ENCODE peak calls at places on chromosomes 5 and 9, in eight cellular contexts. H, F, K, B, M, T, D and Q are unnamed samples.

GRCh38 chr9:119853126-119853525 is 483.9 kb upstream of the BRINP1 start:
- DNase-seq in H (no peak), F (no peak), K (no peak), B (no peak), M (no peak), T (no peak), D (no peak), Q (no peak)

GRCh38 chr5:23330726-23331125 is 176.7 kb upstream of the PRDM9 start:
- DNase-seq in H (peak; percentile 17), F (no peak), K (peak; percentile 39), B (no peak), M (no peak), T (no peak), D (no peak), Q (no peak)

GRCh38 chr9:87464110-87464991 is 33.3 kb upstream of the DAPK1 start:
- DNase-seq in H (peak; percentile 15), F (peak; percentile 32), K (peak; percentile 24), B (no peak), M (no peak), T (no peak), D (no peak), Q (no peak)

GRCh38 chr5:51373880-51374523 is 9.2 kb upstream of the ISL1 start:
- DNase-seq in H (no peak), F (no peak), K (no peak), B (no peak), M (no peak), T (peak; percentile 53), D (no peak), Q (no peak)

GRCh38 chr5:115366223-115366622 is 69.8 kb upstream of the CCDC112 start:
- DNase-seq in H (peak; percentile 94), F (no peak), K (peak; percentile 71), B (no peak), M (no peak), T (no peak), D (no peak), Q (no peak)

GRCh38 chr5:35854248-35854647 is 2.4 kb upstream of the IL7R start:
- DNase-seq in H (no peak), F (no peak), K (no peak), B (no peak), M (no peak), T (no peak), D (no peak), Q (no peak)

GRCh38 chr5:119452373-119453044 is at the start of gene HSD17B4:
- DNase-seq in H (peak; percentile 91), F (peak; percentile 89), K (peak; percentile 88), B (peak; percentile 94), M (peak; percentile 96), T (peak; percentile 96), D (peak; percentile 87), Q (peak; percentile 97)

GRCh38 chr9:130029591-130029990 is 13.4 kb downstream of the FNBP1 start:
- DNase-seq in H (no peak), F (no peak), K (no peak), B (peak; percentile 16), M (no peak), T (peak; percentile 28), D (no peak), Q (no peak)

GRCh38 chr9:130531670-130532069 is 47.7 kb upstream of the FUBP3 start:
- DNase-seq in H (no peak), F (no peak), K (no peak), B (no peak), M (no peak), T (no peak), D (no peak), Q (no peak)

GRCh38 chr9:69173891-69174644 is at the start of gene TJP2:
- DNase-seq in H (peak; percentile 80), F (peak; percentile 38), K (peak; percentile 78), B (peak; percentile 84), M (peak; percentile 78), T (peak; percentile 72), D (peak; percentile 83), Q (peak; percentile 82)

GRCh38 chr5:125189451-125190051 is 443.1 kb upstream of the ZNF608 start:
- DNase-seq in H (peak; percentile 66), F (no peak), K (peak; percentile 27), B (no peak), M (no peak), T (no peak), D (no peak), Q (no peak)

GRCh38 chr9:114169029-114169939 is 13.9 kb downstream of the COL27A1 start:
- DNase-seq in H (peak; percentile 55), F (no peak), K (peak; percentile 84), B (no peak), M (no peak), T (no peak), D (peak; percentile 37), Q (no peak)

DNA sequence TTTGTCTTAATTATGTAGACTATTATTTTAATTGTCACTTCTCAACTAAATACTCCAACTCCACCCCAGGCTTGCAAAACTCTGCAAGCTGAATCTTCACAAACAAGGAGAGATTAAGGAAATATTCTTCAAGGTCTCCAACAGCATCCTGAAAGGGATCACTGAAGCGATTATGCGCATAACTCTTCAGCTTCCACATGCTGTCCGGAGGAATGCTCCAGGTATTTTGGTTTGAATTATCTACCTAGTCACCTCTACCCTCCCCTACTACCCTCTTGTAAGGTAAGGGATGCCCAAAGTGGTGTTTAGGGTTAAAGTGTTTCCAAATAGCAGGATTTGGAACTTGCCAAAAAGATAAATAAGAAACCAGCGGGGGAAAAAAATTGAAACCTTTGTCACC is 11.7 kb downstream of the PTCH1 start:
- DNase-seq in H (no peak), F (no peak), K (no peak), B (no peak), M (no peak), T (no peak), D (no peak), Q (no peak)
- H3K4me3 ChIP-seq in H (peak overlapping the region; percentile 3), F (no peak overlapping the region), K (no peak overlapping the region), B (peak overlapping the region; percentile 80), M (peak overlapping the region; percentile 86), T (peak overlapping the region; percentile 95), D (peak overlapping the region; percentile 78), Q (peak overlapping the region; percentile 94)

GRCh38 chr5:156328766-156329165 is 1.8 kb downstream of the SGCD start:
- DNase-seq in H (no peak), F (no peak), K (no peak), B (no peak), M (no peak), T (no peak), D (no peak), Q (no peak)
- H3K4me3 ChIP-seq in H (no peak overlapping the region), F (no peak overlapping the region), K (no peak overlapping the region), B (peak overlapping the region; percentile 73), M (no peak overlapping the region), T (no peak overlapping the region), D (no peak overlapping the region), Q (peak overlapping the region; percentile 59)

GRCh38 chr5:109580225-109580624 is 109.5 kb upstream of the MAN2A1 start:
- DNase-seq in H (no peak), F (no peak), K (no peak), B (no peak), M (no peak), T (no peak), D (no peak), Q (no peak)

GRCh38 chr5:109589983-109590382 is 99.7 kb upstream of the MAN2A1 start:
- DNase-seq in H (no peak), F (no peak), K (no peak), B (no peak), M (no peak), T (no peak), D (peak; percentile 34), Q (no peak)

GRCh38 chr5:109588281-109589035 is 101.3 kb upstream of the MAN2A1 start:
- DNase-seq in H (no peak), F (no peak), K (no peak), B (no peak), M (no peak), T (no peak), D (no peak), Q (peak; percentile 27)

GRCh38 chr5:109589239-109589638 is 100.5 kb upstream of the MAN2A1 start:
- DNase-seq in H (no peak), F (no peak), K (no peak), B (no peak), M (no peak), T (no peak), D (no peak), Q (no peak)

GRCh38 chr5:109585012-109585599 is 104.6 kb upstream of the MAN2A1 start:
- DNase-seq in H (peak; percentile 31), F (no peak), K (peak; percentile 11), B (no peak), M (no peak), T (no peak), D (no peak), Q (no peak)
- H3K4me3 ChIP-seq in H (no peak overlapping the region), F (no peak overlapping the region), K (no peak overlapping the region), B (no peak overlapping the region), M (no peak overlapping the region), T (no peak overlapping the region), D (no peak overlapping the region), Q (no peak overlapping the region)

GRCh38 chr5:150021491-150022162 is 21.1 kb downstream of the HMGXB3 start:
- DNase-seq in H (peak; percentile 80), F (no peak), K (peak; percentile 42), B (no peak), M (no peak), T (peak; percentile 86), D (no peak), Q (no peak)
- H3K4me3 ChIP-seq in H (no peak overlapping the region), F (no peak overlapping the region), K (no peak overlapping the region), B (no peak overlapping the region), M (no peak overlapping the region), T (peak overlapping the region; percentile 1), D (no peak overlapping the region), Q (no peak overlapping the region)

GRCh38 chr5:145834554-145834916 is 607 bp downstream of the PRELID2 start:
- DNase-seq in H (peak; percentile 26), F (no peak), K (no peak), B (no peak), M (no peak), T (no peak), D (no peak), Q (no peak)
- H3K4me3 ChIP-seq in H (peak overlapping the region; percentile 68), F (peak overlapping the region; percentile 45), K (peak overlapping the region; percentile 77), B (peak overlapping the region; percentile 90), M (peak overlapping the region; percentile 82), T (peak overlapping the region; percentile 78), D (peak overlapping the region; percentile 78), Q (peak overlapping the region; percentile 91)

DNA sequence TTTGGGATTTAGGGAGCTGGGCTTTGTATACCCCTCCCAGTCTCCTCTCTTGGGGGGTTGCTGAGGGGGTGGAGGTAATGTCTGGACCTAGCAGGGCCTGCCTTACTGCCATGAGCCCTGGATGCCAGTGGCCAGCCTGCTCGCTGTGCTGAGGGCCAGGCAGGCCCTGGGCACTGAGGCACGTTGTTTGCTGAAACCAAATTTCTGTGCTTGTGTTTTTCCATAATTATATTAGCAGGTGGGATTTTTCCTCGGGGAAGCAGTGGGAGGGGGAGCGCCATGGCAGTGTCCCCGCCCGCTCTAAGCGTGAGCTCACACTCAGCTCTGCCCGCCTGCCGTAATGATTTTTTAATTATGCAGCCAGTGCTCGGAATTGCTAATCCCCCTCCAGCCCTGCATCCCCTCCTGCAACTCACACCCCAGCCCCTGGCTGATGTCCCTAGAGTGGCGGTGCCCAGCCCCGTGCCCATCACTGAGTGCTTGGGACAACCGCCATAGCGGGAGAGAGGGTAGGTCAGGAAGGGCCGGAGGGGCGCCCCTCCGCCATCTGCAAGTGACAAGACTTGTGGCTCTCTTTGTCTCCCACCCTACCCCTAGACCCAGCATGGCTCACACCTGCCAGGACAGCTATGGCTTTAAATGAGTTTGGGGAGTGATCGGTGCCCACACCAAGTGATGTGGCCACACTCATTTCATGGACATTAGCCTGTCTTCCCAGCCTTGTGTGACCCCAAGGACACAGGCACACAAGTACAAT is 21.0 kb downstream of the CXXC5 start:
- DNase-seq in H (no peak), F (no peak), K (no peak), B (no peak), M (no peak), T (no peak), D (peak; percentile 67), Q (no peak)
- H3K4me3 ChIP-seq in H (no peak overlapping the region), F (no peak overlapping the region), K (no peak overlapping the region), B (peak overlapping the region; percentile 72), M (peak overlapping the region; percentile 50), T (peak overlapping the region; percentile 66), D (no peak overlapping the region), Q (peak overlapping the region; percentile 54)